ENCODE peak calls at places on chromosomes 4 and X, in six cellular contexts. One of them, this sample, is unnamed.

GRCh38 chr4:102263024-102263787 is 82.1 kb downstream of the SLC39A8 start:
- DNase-seq in CD8-positive, alpha-beta memory T cell: no peak
- DNase-seq in thoracic aorta: no peak
- DNase-seq in esophagus muscularis mucosa: no peak
- DNase-seq in epithelial cell of esophagus: peak; percentile 79
- DNase-seq in K562: no peak
- DNase-seq in this sample: peak; percentile 58

GRCh38 chr4:170428929-170429328 is 339.2 kb upstream of the AADAT start:
- DNase-seq in CD8-positive, alpha-beta memory T cell: no peak
- DNase-seq in thoracic aorta: no peak
- DNase-seq in esophagus muscularis mucosa: no peak
- DNase-seq in K562: no peak
- DNase-seq in epithelial cell of esophagus: no peak
- DNase-seq in this sample: no peak

GRCh38 chr4:7985891-7986441 is 46.3 kb upstream of the AFAP1 start:
- DNase-seq in K562: no peak
- DNase-seq in CD8-positive, alpha-beta memory T cell: no peak
- DNase-seq in epithelial cell of esophagus: no peak
- DNase-seq in thoracic aorta: no peak
- DNase-seq in esophagus muscularis mucosa: no peak
- DNase-seq in this sample: peak; percentile 57

GRCh38 chr4:98993419-98994071 is 2.0 kb upstream of the METAP1 start:
- DNase-seq in CD8-positive, alpha-beta memory T cell: no peak
- DNase-seq in K562: no peak
- DNase-seq in esophagus muscularis mucosa: no peak
- DNase-seq in thoracic aorta: no peak
- DNase-seq in epithelial cell of esophagus: no peak
- DNase-seq in this sample: no peak

GRCh38 chr4:139858436-139859225 is 193.0 kb downstream of the MGST2 start:
- DNase-seq in CD8-positive, alpha-beta memory T cell: no peak
- DNase-seq in esophagus muscularis mucosa: peak; percentile 21
- DNase-seq in K562: no peak
- DNase-seq in thoracic aorta: no peak
- DNase-seq in epithelial cell of esophagus: no peak
- DNase-seq in this sample: no peak

GRCh38 chr4:177574446-177574845 is 132.2 kb upstream of the AGA start:
- DNase-seq in K562: no peak
- DNase-seq in CD8-positive, alpha-beta memory T cell: no peak
- DNase-seq in epithelial cell of esophagus: no peak
- DNase-seq in esophagus muscularis mucosa: no peak
- DNase-seq in thoracic aorta: no peak
- DNase-seq in this sample: peak; percentile 63

GRCh38 chr4:82543131-82543530 is 18.7 kb downstream of the TMEM150C start:
- DNase-seq in epithelial cell of esophagus: no peak
- DNase-seq in esophagus muscularis mucosa: no peak
- DNase-seq in CD8-positive, alpha-beta memory T cell: no peak
- DNase-seq in K562: no peak
- DNase-seq in thoracic aorta: no peak
- DNase-seq in this sample: no peak

GRCh38 chrX:67749536-67749935 is 205.7 kb downstream of the AR start:
- DNase-seq in K562: no peak
- DNase-seq in epithelial cell of esophagus: no peak
- DNase-seq in esophagus muscularis mucosa: no peak
- DNase-seq in thoracic aorta: no peak
- DNase-seq in CD8-positive, alpha-beta memory T cell: no peak
- DNase-seq in this sample: peak; percentile 10

GRCh38 chr4:148425327-148426110 is 16.7 kb downstream of the NR3C2 start:
- DNase-seq in K562: no peak
- DNase-seq in thoracic aorta: no peak
- DNase-seq in CD8-positive, alpha-beta memory T cell: no peak
- DNase-seq in esophagus muscularis mucosa: no peak
- DNase-seq in epithelial cell of esophagus: no peak
- DNase-seq in this sample: no peak

GRCh38 chrX:69506617-69507499 is 2.7 kb downstream of the NALF2 start:
- DNase-seq in CD8-positive, alpha-beta memory T cell: no peak
- DNase-seq in K562: no peak
- DNase-seq in epithelial cell of esophagus: peak; percentile 30
- DNase-seq in thoracic aorta: no peak
- DNase-seq in esophagus muscularis mucosa: no peak
- DNase-seq in this sample: no peak

GRCh38 chr4:2794707-2795557 is 2.0 kb downstream of the SH3BP2 start:
- DNase-seq in CD8-positive, alpha-beta memory T cell: no peak
- DNase-seq in epithelial cell of esophagus: peak; percentile 47
- DNase-seq in K562: no peak
- DNase-seq in esophagus muscularis mucosa: no peak
- DNase-seq in thoracic aorta: no peak
- DNase-seq in this sample: peak; percentile 82

GRCh38 chrX:23766650-23767551 is 16.1 kb upstream of the SAT1 start:
- DNase-seq in thoracic aorta: no peak
- DNase-seq in esophagus muscularis mucosa: no peak
- DNase-seq in K562: no peak
- DNase-seq in epithelial cell of esophagus: no peak
- DNase-seq in CD8-positive, alpha-beta memory T cell: no peak
- DNase-seq in this sample: no peak

GRCh38 chr4:42615131-42615776 is 41.7 kb downstream of the ATP8A1 start:
- DNase-seq in K562: no peak
- DNase-seq in thoracic aorta: no peak
- DNase-seq in CD8-positive, alpha-beta memory T cell: no peak
- DNase-seq in epithelial cell of esophagus: no peak
- DNase-seq in esophagus muscularis mucosa: no peak
- DNase-seq in this sample: no peak

GRCh38 chrX:69280956-69281355 is 115.7 kb upstream of the PJA1 start:
- DNase-seq in thoracic aorta: no peak
- DNase-seq in epithelial cell of esophagus: no peak
- DNase-seq in CD8-positive, alpha-beta memory T cell: no peak
- DNase-seq in esophagus muscularis mucosa: no peak
- DNase-seq in K562: no peak
- DNase-seq in this sample: peak; percentile 2

GRCh38 chr4:45566896-45567603 is 556.8 kb downstream of the GABRG1 start:
- DNase-seq in CD8-positive, alpha-beta memory T cell: no peak
- DNase-seq in K562: no peak
- DNase-seq in thoracic aorta: no peak
- DNase-seq in epithelial cell of esophagus: no peak
- DNase-seq in esophagus muscularis mucosa: no peak
- DNase-seq in this sample: no peak

GRCh38 chrX:101787934-101788333 is 128.3 kb upstream of the ARMCX2 start:
- DNase-seq in esophagus muscularis mucosa: no peak
- DNase-seq in CD8-positive, alpha-beta memory T cell: no peak
- DNase-seq in thoracic aorta: no peak
- DNase-seq in K562: no peak
- DNase-seq in epithelial cell of esophagus: no peak
- DNase-seq in this sample: no peak

GRCh38 chrX:108299101-108299591 is 139.1 kb downstream of the COL4A6 start:
- DNase-seq in epithelial cell of esophagus: peak; percentile 73
- DNase-seq in CD8-positive, alpha-beta memory T cell: no peak
- DNase-seq in esophagus muscularis mucosa: no peak
- DNase-seq in thoracic aorta: no peak
- DNase-seq in K562: no peak
- DNase-seq in this sample: no peak

GRCh38 chrX:23952401-23952800 is 44.6 kb downstream of the CXorf58 start:
- DNase-seq in K562: no peak
- DNase-seq in thoracic aorta: no peak
- DNase-seq in CD8-positive, alpha-beta memory T cell: no peak
- DNase-seq in esophagus muscularis mucosa: no peak
- DNase-seq in epithelial cell of esophagus: peak; percentile 16
- DNase-seq in this sample: no peak

GRCh38 chrX:151359341-151359740 is 37.7 kb upstream of the VMA21 start:
- DNase-seq in thoracic aorta: no peak
- DNase-seq in K562: no peak
- DNase-seq in esophagus muscularis mucosa: no peak
- DNase-seq in epithelial cell of esophagus: no peak
- DNase-seq in CD8-positive, alpha-beta memory T cell: no peak
- DNase-seq in this sample: no peak

GRCh38 chr4:67996127-67996526 is 32.8 kb upstream of the TMPRSS11A start:
- DNase-seq in epithelial cell of esophagus: peak; percentile 61
- DNase-seq in thoracic aorta: no peak
- DNase-seq in esophagus muscularis mucosa: no peak
- DNase-seq in CD8-positive, alpha-beta memory T cell: no peak
- DNase-seq in K562: no peak
- DNase-seq in this sample: no peak

GRCh38 chrX:78024349-78025108 is 55.1 kb upstream of the PGAM4 start:
- DNase-seq in K562: peak; percentile 38
- DNase-seq in epithelial cell of esophagus: peak; percentile 28
- DNase-seq in thoracic aorta: no peak
- DNase-seq in esophagus muscularis mucosa: no peak
- DNase-seq in CD8-positive, alpha-beta memory T cell: peak; percentile 37
- DNase-seq in this sample: peak; percentile 2

GRCh38 chr4:74632634-74633033 is 161.7 kb downstream of the BTC start:
- DNase-seq in K562: no peak
- DNase-seq in thoracic aorta: peak; percentile 33
- DNase-seq in esophagus muscularis mucosa: no peak
- DNase-seq in epithelial cell of esophagus: peak; percentile 98
- DNase-seq in CD8-positive, alpha-beta memory T cell: no peak
- DNase-seq in this sample: peak; percentile 99

GRCh38 chr4:186936496-186937375 is 213.1 kb upstream of the FAT1 start:
- DNase-seq in K562: no peak
- DNase-seq in epithelial cell of esophagus: peak; percentile 84
- DNase-seq in CD8-positive, alpha-beta memory T cell: no peak
- DNase-seq in esophagus muscularis mucosa: no peak
- DNase-seq in thoracic aorta: no peak
- DNase-seq in this sample: peak; percentile 86

GRCh38 chr4:41887821-41888699 is 47.2 kb upstream of the TMEM33 start:
- DNase-seq in thoracic aorta: no peak
- DNase-seq in epithelial cell of esophagus: peak; percentile 61
- DNase-seq in CD8-positive, alpha-beta memory T cell: no peak
- DNase-seq in esophagus muscularis mucosa: no peak
- DNase-seq in K562: peak; percentile 46
- DNase-seq in this sample: peak; percentile 71

GRCh38 chrX:11419102-11419501 is 125.9 kb downstream of the AMELX start:
- DNase-seq in CD8-positive, alpha-beta memory T cell: no peak
- DNase-seq in thoracic aorta: no peak
- DNase-seq in epithelial cell of esophagus: no peak
- DNase-seq in esophagus muscularis mucosa: no peak
- DNase-seq in K562: no peak
- DNase-seq in this sample: no peak
- H3K4me3 ChIP-seq in CD8-positive, alpha-beta memory T cell: no peak overlapping the region
- H3K4me3 ChIP-seq in thoracic aorta: no peak overlapping the region
- H3K4me3 ChIP-seq in epithelial cell of esophagus: no peak overlapping the region
- H3K4me3 ChIP-seq in esophagus muscularis mucosa: no peak overlapping the region
- H3K4me3 ChIP-seq in K562: peak overlapping the region; percentile 12
- H3K4me3 ChIP-seq in this sample: no peak overlapping the region

GRCh38 chr4:165111906-165112257 is 778 bp downstream of the TMEM192 start:
- DNase-seq in epithelial cell of esophagus: no peak
- DNase-seq in CD8-positive, alpha-beta memory T cell: no peak
- DNase-seq in K562: no peak
- DNase-seq in esophagus muscularis mucosa: no peak
- DNase-seq in thoracic aorta: no peak
- DNase-seq in this sample: no peak
- H3K4me3 ChIP-seq in epithelial cell of esophagus: peak overlapping the region; percentile 79
- H3K4me3 ChIP-seq in CD8-positive, alpha-beta memory T cell: peak overlapping the region; percentile 55
- H3K4me3 ChIP-seq in K562: peak overlapping the region; percentile 90
- H3K4me3 ChIP-seq in esophagus muscularis mucosa: peak overlapping the region; percentile 86
- H3K4me3 ChIP-seq in thoracic aorta: peak overlapping the region; percentile 92
- H3K4me3 ChIP-seq in this sample: peak overlapping the region; percentile 89

GRCh38 chrX:81120270-81120935 is 81.3 kb downstream of the HMGN5 start:
- DNase-seq in esophagus muscularis mucosa: no peak
- DNase-seq in thoracic aorta: no peak
- DNase-seq in CD8-positive, alpha-beta memory T cell: no peak
- DNase-seq in epithelial cell of esophagus: no peak
- DNase-seq in K562: no peak
- DNase-seq in this sample: no peak

GRCh38 chrX:81120936-81121351 is 80.8 kb downstream of the HMGN5 start:
- DNase-seq in thoracic aorta: no peak
- DNase-seq in CD8-positive, alpha-beta memory T cell: peak; percentile 29
- DNase-seq in epithelial cell of esophagus: peak; percentile 59
- DNase-seq in K562: peak; percentile 15
- DNase-seq in esophagus muscularis mucosa: no peak
- DNase-seq in this sample: peak; percentile 32

GRCh38 chrX:81121513-81122363 is 80.0 kb downstream of the HMGN5 start:
- DNase-seq in CD8-positive, alpha-beta memory T cell: peak; percentile 80
- DNase-seq in thoracic aorta: peak; percentile 40
- DNase-seq in esophagus muscularis mucosa: peak; percentile 95
- DNase-seq in epithelial cell of esophagus: peak; percentile 90
- DNase-seq in K562: peak; percentile 88
- DNase-seq in this sample: peak; percentile 87
- H3K4me3 ChIP-seq in CD8-positive, alpha-beta memory T cell: peak overlapping the region; percentile 76
- H3K4me3 ChIP-seq in thoracic aorta: peak overlapping the region; percentile 82
- H3K4me3 ChIP-seq in esophagus muscularis mucosa: peak overlapping the region; percentile 54
- H3K4me3 ChIP-seq in epithelial cell of esophagus: peak overlapping the region; percentile 73
- H3K4me3 ChIP-seq in K562: peak overlapping the region; percentile 46
- H3K4me3 ChIP-seq in this sample: peak overlapping the region; percentile 64

GRCh38 chr4:127623755-127624087 is 9.0 kb upstream of the INTU start:
- DNase-seq in K562: no peak
- DNase-seq in thoracic aorta: no peak
- DNase-seq in epithelial cell of esophagus: no peak
- DNase-seq in esophagus muscularis mucosa: no peak
- DNase-seq in CD8-positive, alpha-beta memory T cell: no peak
- DNase-seq in this sample: peak; percentile 22

GRCh38 chr4:127622621-127622922 is 10.2 kb upstream of the INTU start:
- DNase-seq in epithelial cell of esophagus: no peak
- DNase-seq in thoracic aorta: no peak
- DNase-seq in esophagus muscularis mucosa: no peak
- DNase-seq in CD8-positive, alpha-beta memory T cell: no peak
- DNase-seq in K562: no peak
- DNase-seq in this sample: no peak

GRCh38 chr4:127624176-127624575 is 8.6 kb upstream of the INTU start:
- DNase-seq in esophagus muscularis mucosa: no peak
- DNase-seq in K562: no peak
- DNase-seq in epithelial cell of esophagus: no peak
- DNase-seq in thoracic aorta: no peak
- DNase-seq in CD8-positive, alpha-beta memory T cell: no peak
- DNase-seq in this sample: no peak

GRCh38 chr4:127618427-127618826 is 14.3 kb upstream of the INTU start:
- DNase-seq in CD8-positive, alpha-beta memory T cell: no peak
- DNase-seq in K562: no peak
- DNase-seq in thoracic aorta: no peak
- DNase-seq in epithelial cell of esophagus: no peak
- DNase-seq in esophagus muscularis mucosa: no peak
- DNase-seq in this sample: no peak

GRCh38 chr4:127622923-127623754 is 9.6 kb upstream of the INTU start:
- DNase-seq in esophagus muscularis mucosa: no peak
- DNase-seq in epithelial cell of esophagus: peak; percentile 53
- DNase-seq in K562: no peak
- DNase-seq in thoracic aorta: no peak
- DNase-seq in CD8-positive, alpha-beta memory T cell: no peak
- DNase-seq in this sample: peak; percentile 11
- H3K4me3 ChIP-seq in esophagus muscularis mucosa: peak overlapping the region; percentile 63
- H3K4me3 ChIP-seq in epithelial cell of esophagus: peak overlapping the region; percentile 69
- H3K4me3 ChIP-seq in K562: no peak overlapping the region
- H3K4me3 ChIP-seq in thoracic aorta: peak overlapping the region; percentile 89
- H3K4me3 ChIP-seq in CD8-positive, alpha-beta memory T cell: no peak overlapping the region
- H3K4me3 ChIP-seq in this sample: peak overlapping the region; percentile 67

GRCh38 chrX:1336331-1337143 is at the start of gene IL3RA:
- DNase-seq in K562: no peak
- DNase-seq in CD8-positive, alpha-beta memory T cell: no peak
- DNase-seq in esophagus muscularis mucosa: no peak
- DNase-seq in epithelial cell of esophagus: no peak
- DNase-seq in thoracic aorta: peak; percentile 15
- DNase-seq in this sample: peak; percentile 33
- H3K4me3 ChIP-seq in K562: no peak within 1 kb of the TSS
- H3K4me3 ChIP-seq in CD8-positive, alpha-beta memory T cell: peak within 1 kb of the TSS; percentile 46
- H3K4me3 ChIP-seq in esophagus muscularis mucosa: peak within 1 kb of the TSS; percentile 55
- H3K4me3 ChIP-seq in epithelial cell of esophagus: no peak within 1 kb of the TSS
- H3K4me3 ChIP-seq in thoracic aorta: peak within 1 kb of the TSS; percentile 75
- H3K4me3 ChIP-seq in this sample: peak within 1 kb of the TSS; percentile 34